ENCODE peak calls at places on chromosome 1, in nine cellular contexts. K is right lobe of liver; X is breast epithelium; A is A549; B is mucosa of descending colon; V is Peyer's patch; O is CD8-positive, alpha-beta T cell; M is body of pancreas; D is GM23338. Y is an unnamed sample. For H3K4me1, the result is how much of the 10 kb centered on the place peaks cover.

GRCh38 chr1:36208978-36209708 is 15.1 kb upstream of the THRAP3 start:
- DNase-seq in O (no peak), V (no peak), B (no peak), M (no peak), D (no peak), K (no peak), X (no peak), A (no peak), Y (peak)

GRCh38 chr1:174466607-174467006 is 18.8 kb downstream of the GPR52 start:
- DNase-seq in K (no peak), V (no peak), M (no peak), A (no peak), D (peak), B (no peak), X (no peak), O (no peak), Y (no peak)

GRCh38 chr1:107991371-107992066 is 26.5 kb upstream of the VAV3 start:
- DNase-seq in V (no peak), O (no peak), M (no peak), A (no peak), B (no peak), D (no peak), X (no peak), K (no peak), Y (no peak)

GRCh38 chr1:235313931-235314678 is 13.9 kb downstream of the ARID4B start:
- DNase-seq in B (no peak), X (no peak), D (no peak), K (no peak), A (no peak), V (no peak), O (no peak), M (no peak), Y (no peak)

GRCh38 chr1:167532964-167533824 is 14.9 kb upstream of the CD247 start:
- DNase-seq in A (no peak), K (no peak), V (no peak), X (no peak), M (no peak), D (no peak), B (no peak), O (no peak), Y (no peak)

GRCh38 chr1:62398377-62398776 is 38.5 kb upstream of the USP1 start:
- DNase-seq in V (no peak), X (no peak), K (no peak), A (no peak), M (no peak), B (no peak), O (no peak), D (no peak), Y (no peak)

GRCh38 chr1:165114022-165114888 is 242.3 kb downstream of the LMX1A start:
- DNase-seq in X (no peak), O (no peak), K (peak), V (no peak), M (peak), B (no peak), D (peak), A (peak), Y (peak)

GRCh38 chr1:108646265-108646660 is 14.6 kb downstream of the HENMT1 start:
- DNase-seq in B (no peak), O (no peak), M (no peak), X (no peak), V (no peak), A (no peak), D (no peak), K (no peak), Y (no peak)

GRCh38 chr1:183407961-183408360 is 10.2 kb downstream of the NMNAT2 start:
- DNase-seq in D (no peak), X (no peak), B (no peak), A (no peak), O (no peak), K (no peak), M (no peak), V (no peak), Y (no peak)

GRCh38 chr1:173920868-173921267 is 3.7 kb upstream of the SERPINC1 start:
- DNase-seq in O (no peak), B (no peak), K (no peak), X (no peak), M (no peak), V (no peak), A (no peak), D (no peak), Y (no peak)

GRCh38 chr1:204045430-204045829 is 27.5 kb upstream of the SOX13 start:
- DNase-seq in V (no peak), D (no peak), K (no peak), M (no peak), B (no peak), A (no peak), O (no peak), X (no peak), Y (no peak)

GRCh38 chr1:234277161-234277868 is 95.9 kb upstream of the COA6 start:
- DNase-seq in B (no peak), X (no peak), A (no peak), O (no peak), K (no peak), M (no peak), D (no peak), V (no peak), Y (no peak)

GRCh38 chr1:82934069-82934468 is 1064.9 kb downstream of the TTLL7 start:
- DNase-seq in D (no peak), K (no peak), V (no peak), O (no peak), X (no peak), B (no peak), M (no peak), A (no peak), Y (no peak)

GRCh38 chr1:9145021-9145668 is 16.2 kb upstream of the GPR157 start:
- DNase-seq in D (no peak), M (no peak), O (no peak), B (no peak), X (no peak), K (no peak), A (peak), V (no peak), Y (no peak)

GRCh38 chr1:29849038-29849750 is 612.9 kb downstream of the PTPRU start:
- DNase-seq in V (no peak), X (no peak), O (peak), K (no peak), A (peak), B (peak), M (peak), D (peak), Y (no peak)

GRCh38 chr1:153957744-153958110 is 685 bp downstream of the CRTC2 start:
- DNase-seq in D (peak), M (no peak), A (no peak), O (peak), V (no peak), B (no peak), X (no peak), K (no peak), Y (no peak)

GRCh38 chr1:220451541-220451940 is 76.4 kb upstream of the MARK1 start:
- DNase-seq in D (peak), B (no peak), X (no peak), M (no peak), V (no peak), A (peak), K (no peak), O (no peak), Y (peak)

GRCh38 chr1:81600363-81600762 is 200.4 kb upstream of the ADGRL2 start:
- DNase-seq in O (no peak), M (no peak), D (no peak), K (no peak), A (no peak), B (no peak), X (no peak), V (no peak), Y (no peak)

GRCh38 chr1:28115267-28115666 is 26.9 kb upstream of the EYA3 start:
- DNase-seq in M (no peak), D (no peak), B (no peak), O (peak), V (no peak), A (no peak), X (no peak), K (no peak), Y (no peak)

GRCh38 chr1:185894806-185895205 is 160.6 kb downstream of the HMCN1 start:
- DNase-seq in D (no peak), M (no peak), V (no peak), K (no peak), B (no peak), O (no peak), X (no peak), A (no peak), Y (no peak)

GRCh38 chr1:39898648-39899603 is 2.8 kb downstream of the MYCL start:
- DNase-seq in A (peak), O (no peak), V (no peak), K (peak), B (no peak), D (peak), M (peak), X (no peak), Y (peak)

GRCh38 chr1:99727575-99728190 is 38.8 kb downstream of the FRRS1 start:
- DNase-seq in A (no peak), K (no peak), M (no peak), V (no peak), B (no peak), O (no peak), D (peak), X (no peak), Y (no peak)

GRCh38 chr1:53681647-53682368 is 57.2 kb downstream of the GLIS1 start:
- DNase-seq in A (peak), V (peak), M (peak), O (peak), B (peak), D (peak), K (peak), X (peak), Y (peak)

GRCh38 chr1:162587347-162587746 is 25.8 kb downstream of the UAP1 start:
- DNase-seq in D (no peak), M (peak), X (peak), V (no peak), K (no peak), B (no peak), O (no peak), A (no peak), Y (no peak)

GRCh38 chr1:176880954-176881595 is 283.4 kb downstream of the ASTN1 start:
- DNase-seq in B (peak), K (peak), A (peak), X (peak), O (peak), V (peak), M (peak), D (peak), Y (peak)

GRCh38 chr1:205091043-205091740 is 6.9 kb upstream of the TMEM81 start:
- DNase-seq in A (no peak), K (no peak), D (no peak), V (no peak), B (no peak), O (no peak), X (no peak), M (no peak), Y (no peak)

GRCh38 chr1:199932462-199932861 is 95.0 kb upstream of the NR5A2 start:
- DNase-seq in K (no peak), O (no peak), A (no peak), D (no peak), B (no peak), M (no peak), V (no peak), X (no peak), Y (no peak)

GRCh38 chr1:41994195-41994894 is 75.6 kb upstream of the HIVEP3 start:
- DNase-seq in X (no peak), B (no peak), M (no peak), A (no peak), K (no peak), D (no peak), V (no peak), O (no peak), Y (no peak)

GRCh38 chr1:196603651-196604050 is 4.6 kb downstream of the KCNT2 start:
- DNase-seq in M (no peak), K (no peak), B (no peak), V (no peak), X (no peak), D (no peak), O (no peak), A (no peak), Y (no peak)

GRCh38 chr1:65165269-65166002 is 17.4 kb downstream of the AK4 start:
- DNase-seq in X (no peak), V (no peak), B (no peak), O (no peak), A (no peak), K (no peak), D (peak), M (no peak), Y (no peak)

GRCh38 chr1:200802865-200803512 is 64.3 kb downstream of the CAMSAP2 start:
- DNase-seq in D (peak), A (peak), X (peak), V (peak), B (peak), K (peak), M (peak), O (peak), Y (peak)

GRCh38 chr1:78831731-78832360 is 174.7 kb downstream of the ADGRL4 start:
- DNase-seq in X (no peak), D (no peak), M (no peak), V (no peak), A (peak), K (no peak), B (no peak), O (no peak), Y (no peak)

GRCh38 chr1:20682571-20683236 is 21.5 kb upstream of the DDOST start:
- DNase-seq in O (no peak), V (peak), X (no peak), K (no peak), D (no peak), A (no peak), M (no peak), B (no peak), Y (no peak)

GRCh38 chr1:75953461-75953860 is 21.3 kb upstream of the ASB17 start:
- DNase-seq in X (no peak), A (peak), O (no peak), K (no peak), B (no peak), M (no peak), D (peak), V (no peak), Y (peak)

GRCh38 chr1:29136463-29136915 is 12.8 kb upstream of the TMEM200B start:
- DNase-seq in O (no peak), M (peak), D (peak), V (no peak), B (no peak), X (no peak), A (no peak), K (peak), Y (no peak)

GRCh38 chr1:111221276-111221632 is 6.3 kb upstream of the CHI3L2 start:
- DNase-seq in X (no peak), D (no peak), V (no peak), A (no peak), K (no peak), M (no peak), B (no peak), O (no peak), Y (no peak)

GRCh38 chr1:54407957-54408700 is 1.9 kb upstream of the SSBP3 start:
- DNase-seq in A (peak), V (no peak), X (no peak), M (no peak), K (no peak), B (no peak), O (no peak), D (peak), Y (no peak)

GRCh38 chr1:8006037-8006963 is 19.8 kb downstream of the ERRFI1 start:
- DNase-seq in B (no peak), M (peak), X (no peak), V (no peak), A (peak), K (no peak), O (no peak), D (no peak), Y (no peak)

GRCh38 chr1:16315437-16315836 is 36.8 kb downstream of the FBXO42 start:
- DNase-seq in K (no peak), D (no peak), O (no peak), B (no peak), V (no peak), A (no peak), M (no peak), X (no peak), Y (no peak)

GRCh38 chr1:22107126-22107525 is 35.8 kb downstream of the WNT4 start:
- DNase-seq in A (no peak), K (no peak), B (no peak), O (no peak), X (no peak), D (no peak), M (no peak), V (no peak), Y (no peak)
- H3K4me1 ChIP-seq in A (under half), K (under half), B (under half), O (under half), X (under half), D (under half), M (under half), V (under half), Y (under half)

GRCh38 chr1:14149431-14149830 is 449.1 kb upstream of the KAZN start:
- DNase-seq in M (no peak), A (peak), O (no peak), X (no peak), V (no peak), D (peak), K (no peak), B (no peak), Y (no peak)
- TF ChIP-seq CTCF in M (no peak), A (no peak), O (no peak), X (no peak), V (no peak), D (peak), K (no peak), B (no peak), Y (no peak)

DNA sequence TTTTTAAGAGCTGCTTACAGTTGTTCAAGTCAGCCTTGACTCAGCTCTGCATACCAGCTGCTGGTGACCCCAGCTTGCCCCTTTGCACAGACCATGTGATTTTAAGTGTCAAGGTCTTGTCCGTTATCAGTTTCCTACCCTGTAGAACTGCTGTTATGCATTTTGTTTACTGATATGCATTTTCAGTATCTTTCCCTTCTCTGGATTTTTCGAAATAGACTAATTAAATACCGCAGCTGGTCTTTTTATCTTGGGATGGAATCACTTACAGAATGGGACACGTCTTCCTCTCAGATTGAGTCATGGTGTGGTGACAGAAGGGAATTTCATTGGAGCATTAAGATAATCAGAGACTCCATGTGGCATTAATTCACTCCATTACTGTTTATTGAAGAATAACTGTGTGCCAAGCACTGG is 145.6 kb downstream of the FMN2 start:
- DNase-seq in X (no peak), K (no peak), O (no peak), V (no peak), A (no peak), B (no peak), D (no peak), M (no peak), Y (no peak)
- H3K4me1 ChIP-seq in X (under half), K (under half), O (under half), V (under half), A (under half), B (under half), D (under half), M (under half), Y (under half)

DNA sequence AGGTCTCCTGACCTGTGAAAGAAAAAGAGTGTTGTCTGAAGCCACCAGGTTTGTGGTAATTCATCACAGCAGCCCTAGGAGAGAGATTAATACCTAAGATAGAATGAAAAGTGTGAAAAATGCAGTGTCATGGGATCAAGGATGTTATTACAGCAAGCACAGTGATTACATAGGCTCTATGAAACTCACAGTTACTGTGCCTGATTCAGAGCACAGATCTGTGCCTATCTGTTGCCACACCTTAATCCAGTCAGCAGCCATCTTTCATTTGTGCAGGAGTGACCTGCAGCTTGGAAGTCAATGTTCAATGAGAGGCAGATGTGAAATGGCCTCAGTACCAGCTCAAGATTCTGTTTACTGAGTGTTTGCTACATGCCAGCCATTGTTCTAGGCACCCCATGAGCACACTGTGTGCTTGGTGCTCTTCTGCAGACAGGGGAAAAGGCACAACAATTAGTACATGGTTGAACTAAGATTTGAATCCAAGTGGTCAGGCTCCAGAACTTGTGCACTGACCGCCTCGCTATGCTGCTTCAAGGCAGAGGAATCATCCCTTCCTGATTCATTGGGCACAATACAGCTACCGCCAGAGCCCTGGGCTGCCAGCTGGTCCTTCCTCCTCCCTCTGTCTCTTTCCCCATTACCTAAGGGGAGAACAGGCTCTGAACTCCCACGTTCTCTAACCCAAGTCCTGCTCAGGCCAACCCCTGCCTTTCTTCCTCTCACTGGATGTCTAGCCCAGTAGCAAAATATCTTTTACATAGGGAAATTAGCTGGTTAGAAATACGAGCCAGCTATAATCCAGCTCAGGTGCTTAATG is 56.2 kb upstream of the NEK2 start:
- DNase-seq in V (no peak), O (no peak), A (no peak), M (no peak), X (no peak), K (no peak), D (no peak), B (no peak), Y (no peak)
- TF ChIP-seq CTCF in V (no peak), O (no peak), A (no peak), M (no peak), X (no peak), K (no peak), D (no peak), B (no peak), Y (no peak)

GRCh38 chr1:92969517-92969916 is 8.3 kb upstream of the DIPK1A start:
- DNase-seq in B (no peak), O (no peak), K (no peak), V (no peak), D (no peak), M (no peak), A (no peak), X (no peak), Y (no peak)

GRCh38 chr1:92973203-92973907 is 12.1 kb upstream of the DIPK1A start:
- DNase-seq in O (no peak), B (no peak), K (no peak), D (no peak), V (no peak), M (no peak), X (no peak), A (no peak), Y (no peak)

GRCh38 chr1:92975551-92976232 is 14.4 kb upstream of the DIPK1A start:
- DNase-seq in D (no peak), V (no peak), K (no peak), B (no peak), M (no peak), A (no peak), X (no peak), O (no peak), Y (no peak)

GRCh38 chr1:92970990-92971689 is 9.9 kb upstream of the DIPK1A start:
- DNase-seq in O (no peak), V (no peak), X (no peak), D (no peak), A (no peak), K (no peak), M (no peak), B (no peak), Y (no peak)

DNA sequence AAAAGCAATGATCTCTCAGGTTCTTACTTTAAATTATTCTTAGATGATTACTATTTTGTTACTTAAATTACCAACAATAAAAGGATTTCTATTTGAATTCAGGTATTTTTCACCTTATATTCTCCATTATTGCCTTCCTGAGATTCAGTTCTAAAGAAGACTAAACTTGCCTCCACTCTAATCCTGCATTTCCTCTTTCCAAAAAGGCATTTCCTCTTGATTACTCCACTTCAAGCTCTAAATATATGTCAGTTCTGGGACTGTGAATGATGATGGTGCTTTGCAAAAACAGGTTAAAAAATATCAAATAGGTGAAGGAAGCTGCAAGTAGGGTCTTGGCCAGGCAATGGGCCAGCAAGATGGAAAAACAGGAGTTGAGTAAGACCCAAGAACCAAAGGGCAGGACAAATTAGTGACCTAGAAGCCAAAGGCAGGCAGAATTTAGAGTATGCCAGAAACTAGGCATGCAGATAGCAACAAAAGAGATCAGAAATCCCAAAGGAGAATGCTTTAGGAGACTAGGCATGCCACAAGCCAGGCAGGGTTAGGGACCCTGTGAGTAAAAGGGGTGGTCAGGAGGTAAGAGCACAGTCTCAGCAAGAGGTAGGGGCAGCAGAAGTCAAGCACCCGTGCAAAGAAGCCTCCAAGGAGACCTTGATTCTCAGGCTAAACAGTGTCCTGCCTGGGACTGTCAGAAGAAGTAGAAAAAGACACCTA is 11.3 kb upstream of the DIPK1A start:
- DNase-seq in B (no peak), K (no peak), D (peak), X (no peak), O (no peak), M (no peak), A (no peak), V (no peak), Y (no peak)
- H3K4me1 ChIP-seq in B (under half), K (under half), D (under half), X (under half), O (under half), M (under half), A (under half), V (under half), Y (under half)